ENCODE peak calls at places on chromosomes 16 and 17, in nine cellular contexts. K is heart right ventricle; A is tibial nerve; C is fibroblast of mammary gland; B is K562; D is heart left ventricle; W is pancreas; P is CD8-positive, alpha-beta memory T cell; E is NT2/D1. L is an unnamed sample.

GRCh38 chr16:67147437-67148140 is 3.2 kb downstream of the B3GNT9 start:
- DNase-seq in W (no peak), E (no peak), B (no peak), P (no peak), A (no peak), C (no peak), D (no peak), K (no peak), L (no peak)

GRCh38 chr17:39676198-39676819 is 8.1 kb downstream of the PNMT start:
- DNase-seq in P (peak), B (peak), C (no peak), D (peak), E (no peak), W (no peak), K (peak), A (no peak), L (no peak)

GRCh38 chr17:58369214-58370031 is 17.4 kb upstream of the SUPT4H1 start:
- DNase-seq in E (no peak), B (no peak), P (no peak), W (no peak), K (no peak), C (no peak), D (no peak), A (no peak), L (no peak)

GRCh38 chr16:1014221-1014620 is 32.7 kb downstream of the SOX8 start:
- DNase-seq in W (no peak), A (no peak), P (no peak), D (no peak), K (no peak), E (no peak), B (no peak), C (no peak), L (no peak)

GRCh38 chr17:80923211-80924110 is 68.2 kb upstream of the CHMP6 start:
- DNase-seq in D (no peak), W (no peak), K (no peak), P (no peak), B (no peak), C (no peak), A (no peak), E (no peak), L (no peak)

GRCh38 chr17:46194393-46195216 is 1.4 kb upstream of the KANSL1 start:
- DNase-seq in A (peak), C (peak), E (no peak), P (peak), W (no peak), D (no peak), B (peak), K (no peak), L (no peak)

GRCh38 chr16:87041732-87042131 is 275.5 kb downstream of the C16orf95 start:
- DNase-seq in D (no peak), W (no peak), K (no peak), E (no peak), P (no peak), C (no peak), B (no peak), A (no peak), L (no peak)

GRCh38 chr16:10878328-10878643 is 1.3 kb downstream of the CIITA start:
- DNase-seq in E (no peak), P (no peak), W (no peak), B (no peak), A (no peak), D (no peak), K (no peak), C (no peak), L (no peak)

GRCh38 chr16:84820771-84821170 is 986 bp downstream of the CRISPLD2 start:
- DNase-seq in A (no peak), W (no peak), C (peak), B (no peak), E (no peak), K (no peak), D (no peak), P (no peak), L (peak)

GRCh38 chr16:84819644-84820304 is at the start of gene CRISPLD2:
- DNase-seq in B (peak), P (peak), A (peak), D (peak), E (peak), K (peak), C (peak), W (peak), L (peak)

GRCh38 chr16:84821728-84822676 is 2.2 kb downstream of the CRISPLD2 start:
- DNase-seq in B (no peak), A (no peak), W (no peak), P (no peak), C (peak), K (peak), D (no peak), E (no peak), L (no peak)

GRCh38 chr16:84820305-84820684 is 510 bp downstream of the CRISPLD2 start:
- DNase-seq in C (peak), W (no peak), B (no peak), D (no peak), K (no peak), P (no peak), A (no peak), E (no peak), L (no peak)

GRCh38 chr16:84821179-84821578 is 1.4 kb downstream of the CRISPLD2 start:
- DNase-seq in D (no peak), B (no peak), W (no peak), K (no peak), P (no peak), E (no peak), C (no peak), A (no peak), L (peak)
- H3K4me3 ChIP-seq in D (peak), B (no peak), W (no peak), K (peak), P (no peak), E (no peak), C (peak), A (peak), L (peak)

GRCh38 chr17:36008998-36009665 is 7.8 kb upstream of the CCL15 start:
- DNase-seq in C (peak), K (no peak), P (no peak), W (no peak), A (no peak), E (no peak), B (peak), D (no peak), L (no peak)
- H3K4me3 ChIP-seq in C (no peak), K (no peak), P (no peak), W (no peak), A (no peak), E (no peak), B (no peak), D (no peak), L (no peak)

GRCh38 chr16:62955033-62955349 is 918.8 kb upstream of the CDH8 start:
- DNase-seq in E (no peak), W (no peak), C (no peak), P (no peak), B (no peak), A (no peak), K (no peak), D (no peak), L (no peak)
- H3K4me3 ChIP-seq in E (no peak), W (no peak), C (no peak), P (no peak), B (no peak), A (no peak), K (no peak), D (no peak), L (no peak)

DNA sequence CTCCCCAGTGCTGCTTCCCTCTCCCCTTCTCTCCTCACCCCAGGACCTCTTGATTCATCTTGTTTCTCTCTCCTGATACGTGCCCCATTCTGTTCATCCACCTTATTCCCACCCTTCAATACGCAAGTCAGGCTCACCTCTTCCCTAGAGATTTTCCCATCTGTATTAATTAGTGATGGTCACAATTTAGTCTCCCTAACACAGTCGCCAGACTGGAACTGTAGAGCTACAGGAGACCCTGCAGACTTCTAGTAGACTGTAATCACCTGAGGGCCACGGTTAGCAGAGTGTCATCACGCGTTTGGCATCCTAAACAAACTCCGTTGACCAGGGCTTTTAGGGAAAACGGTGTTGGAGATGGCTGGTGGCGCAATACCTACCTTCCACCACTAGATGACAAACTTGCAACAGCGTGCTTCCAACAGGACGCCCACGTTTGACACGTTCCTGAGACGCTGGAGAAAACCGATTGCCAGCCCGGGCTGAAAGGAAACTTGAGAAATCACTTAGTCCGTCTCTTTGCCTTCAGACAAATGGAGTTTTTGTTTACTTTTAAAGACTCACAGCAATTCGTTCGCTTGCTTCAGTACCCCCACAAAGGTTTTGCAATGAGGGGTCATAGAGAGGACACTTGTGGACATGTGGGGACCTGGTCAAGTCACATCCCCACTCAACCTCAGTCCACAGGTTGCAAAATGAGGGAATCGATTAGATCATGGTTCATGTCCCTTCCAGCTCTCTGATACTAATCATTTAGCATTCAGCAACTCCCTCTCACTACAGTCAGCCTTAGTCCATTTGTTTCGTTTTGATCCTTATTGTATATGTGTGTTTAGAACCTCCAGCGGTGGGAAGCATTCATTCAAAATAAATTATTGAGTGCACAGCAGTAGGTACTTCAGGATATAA is 20.6 kb downstream of the MYL4 start:
- DNase-seq in E (peak), B (peak), P (peak), K (peak), C (peak), W (peak), A (peak), D (peak), L (peak)
- H3K4me3 ChIP-seq in E (no peak), B (no peak), P (peak), K (peak), C (peak), W (no peak), A (peak), D (no peak), L (peak)

GRCh38 chr16:17364319-17365210 is 106.2 kb downstream of the XYLT1 start:
- DNase-seq in W (no peak), C (peak), D (no peak), B (no peak), P (peak), K (no peak), A (peak), E (no peak), L (no peak)
- H3K4me3 ChIP-seq in W (no peak), C (no peak), D (no peak), B (no peak), P (peak), K (no peak), A (no peak), E (no peak), L (no peak)